ENCODE peak calls at places on chromosomes 3 and 15, in four cellular contexts. K is neuronal stem cell, F is fibroblast of lung, U is left ventricle myocardium inferior. E is an unnamed sample.

GRCh38 chr15:98755138-98755537 is 106.8 kb downstream of the IGF1R start:
- DNase-seq in K (no peak), F (peak), U (no peak), E (no peak)

GRCh38 chr3:151835751-151836550 is 22.0 kb downstream of the AADAC start:
- DNase-seq in F (peak), U (no peak), K (no peak), E (peak)

GRCh38 chr3:61631108-61631769 is 69.9 kb downstream of the PTPRG start:
- DNase-seq in F (no peak), K (no peak), U (no peak), E (no peak)

GRCh38 chr15:72078887-72079286 is 39.1 kb downstream of the MYO9A start:
- DNase-seq in F (no peak), U (no peak), K (no peak), E (no peak)

GRCh38 chr3:155070932-155071387 is 9.2 kb upstream of the MME start:
- DNase-seq in U (no peak), K (no peak), F (peak), E (peak)

GRCh38 chr3:39255503-39256325 is 24.1 kb downstream of the CX3CR1 start:
- DNase-seq in F (no peak), K (no peak), U (no peak), E (no peak)

GRCh38 chr15:55696221-55696620 is 46.7 kb downstream of the PRTG start:
- DNase-seq in U (no peak), K (no peak), F (peak), E (peak)

GRCh38 chr15:96053039-96054021 is 277.2 kb upstream of the NR2F2 start:
- DNase-seq in F (peak), U (peak), K (peak), E (no peak)

GRCh38 chr3:143119974-143120715 is 574 bp downstream of the CHST2 start:
- DNase-seq in F (peak), K (peak), U (peak), E (peak)

GRCh38 chr3:124700880-124701684 is 29.2 kb upstream of the UMPS start:
- DNase-seq in F (peak), K (no peak), U (no peak), E (peak)

GRCh38 chr3:192904632-192905289 is 12.9 kb downstream of the MB21D2 start:
- DNase-seq in K (no peak), U (no peak), F (peak), E (no peak)

GRCh38 chr3:129486057-129487035 is 42.1 kb upstream of the RHO start:
- DNase-seq in U (no peak), F (peak), K (peak), E (peak)

GRCh38 chr3:11717301-11717700 is 73.6 kb upstream of the VGLL4 start:
- DNase-seq in K (no peak), U (no peak), F (peak), E (peak)

GRCh38 chr15:56320316-56320715 is 44.9 kb upstream of the TEX9 start:
- DNase-seq in U (no peak), F (no peak), K (no peak), E (no peak)

GRCh38 chr3:107361633-107362032 is 15.6 kb upstream of the CCDC54 start:
- DNase-seq in K (no peak), U (no peak), F (no peak), E (no peak)

GRCh38 chr15:90818251-90819210 is 49.9 kb upstream of the FURIN start:
- DNase-seq in F (no peak), K (no peak), U (peak), E (no peak)

GRCh38 chr15:70795311-70795665 is 31.9 kb upstream of the UACA start:
- DNase-seq in K (no peak), U (no peak), F (peak), E (peak)

GRCh38 chr3:60967141-60967540 is 284.1 kb downstream of the FHIT start:
- DNase-seq in K (no peak), F (no peak), U (no peak), E (no peak)

GRCh38 chr3:58495101-58495500 is 3.2 kb downstream of the KCTD6 start:
- DNase-seq in U (no peak), K (no peak), F (peak), E (no peak)

GRCh38 chr3:169458323-169458722 is 205.2 kb downstream of the MECOM start:
- DNase-seq in F (no peak), U (peak), K (no peak), E (no peak)

GRCh38 chr15:52234596-52235541 is 43.7 kb upstream of the GNB5 start:
- DNase-seq in U (no peak), F (no peak), K (no peak), E (no peak)

GRCh38 chr3:87811953-87812352 is 246.9 kb downstream of the CGGBP1 start:
- DNase-seq in U (no peak), F (no peak), K (no peak), E (no peak)

GRCh38 chr3:134799393-134799792 is 4.3 kb downstream of the EPHB1 start:
- DNase-seq in K (no peak), F (peak), U (no peak), E (no peak)

GRCh38 chr3:48528754-48529153 is 24.8 kb upstream of the SHISA5 start:
- DNase-seq in K (no peak), U (no peak), F (no peak), E (no peak)

GRCh38 chr3:31105438-31106077 is 211.1 kb upstream of the GADL1 start:
- DNase-seq in U (no peak), K (no peak), F (peak), E (peak)

GRCh38 chr15:92637621-92638020 is 18.0 kb downstream of the FAM174B start:
- DNase-seq in F (no peak), K (no peak), U (no peak), E (no peak)

GRCh38 chr3:10848261-10848660 is 32.2 kb downstream of the SLC6A11 start:
- DNase-seq in K (no peak), U (no peak), F (no peak), E (no peak)

GRCh38 chr15:74845208-74845568 is 2.2 kb upstream of the ULK3 start:
- DNase-seq in F (no peak), K (no peak), U (no peak), E (no peak)

GRCh38 chr15:22780267-22780666 is 6.2 kb upstream of the NIPA1 start:
- DNase-seq in U (no peak), K (no peak), F (no peak), E (no peak)

GRCh38 chr15:100807028-100807427 is 72.6 kb upstream of the ALDH1A3 start:
- DNase-seq in K (no peak), U (no peak), F (no peak), E (no peak)

GRCh38 chr3:59412506-59412905 is 362.7 kb upstream of the CFAP20DC start:
- DNase-seq in F (peak), U (no peak), K (no peak), E (no peak)

GRCh38 chr3:142597898-142598297 is 1.7 kb downstream of the PLS1 start:
- DNase-seq in U (no peak), K (no peak), F (no peak), E (no peak)

DNA sequence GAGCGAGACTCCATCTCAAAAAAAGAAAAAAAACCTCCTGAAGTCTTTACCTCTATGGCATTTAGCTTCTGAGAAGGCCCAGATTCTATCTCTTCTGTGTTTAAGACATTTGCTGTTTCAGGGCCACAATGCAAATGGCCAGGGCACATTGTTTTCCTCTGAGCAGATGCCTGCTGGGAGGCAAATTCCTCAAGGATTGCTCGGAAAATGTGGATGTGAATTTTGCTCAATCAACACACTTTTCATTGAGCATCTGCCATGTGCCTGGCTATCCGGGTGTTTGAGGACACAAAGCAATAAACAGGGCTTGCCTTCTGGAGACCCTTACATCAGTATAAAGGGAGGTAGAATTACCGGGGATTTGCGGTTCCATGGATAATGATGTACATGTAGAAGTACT is 20.0 kb downstream of the TRIM71 start:
- DNase-seq in U (no peak), K (no peak), F (no peak), E (no peak)
- H3K27ac ChIP-seq in U (no peak), K (peak), F (no peak), E (no peak)

DNA sequence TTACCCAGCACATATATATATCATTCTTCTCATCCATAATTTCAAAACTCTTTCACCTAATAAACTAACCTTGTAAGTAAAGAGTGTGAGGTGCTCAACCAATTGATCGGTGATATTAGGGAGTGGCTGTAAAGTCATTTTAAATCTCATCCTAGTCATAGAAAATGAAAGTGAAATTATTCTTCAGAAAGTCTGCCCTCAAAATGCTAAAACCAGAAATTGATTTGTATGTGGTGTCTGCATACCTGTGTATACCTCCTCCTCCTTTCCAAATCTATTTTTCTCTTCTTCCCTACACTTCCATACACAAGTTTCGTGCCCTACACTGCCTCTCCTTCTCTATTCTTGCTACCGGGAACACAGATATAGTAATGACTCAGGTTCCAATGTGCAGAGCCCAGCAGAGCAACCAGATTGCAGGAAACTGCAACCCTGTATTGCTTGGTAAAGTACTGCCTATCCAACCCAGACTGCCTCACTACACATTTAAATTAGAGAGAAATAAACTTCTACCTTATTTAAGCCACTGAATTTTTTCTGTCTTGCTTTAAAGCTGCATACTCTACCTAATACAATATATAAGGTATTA is 7.4 kb upstream of the TBC1D5 start:
- DNase-seq in F (no peak), K (no peak), U (no peak), E (no peak)
- H3K27ac ChIP-seq in F (no peak), K (no peak), U (no peak), E (no peak)

DNA sequence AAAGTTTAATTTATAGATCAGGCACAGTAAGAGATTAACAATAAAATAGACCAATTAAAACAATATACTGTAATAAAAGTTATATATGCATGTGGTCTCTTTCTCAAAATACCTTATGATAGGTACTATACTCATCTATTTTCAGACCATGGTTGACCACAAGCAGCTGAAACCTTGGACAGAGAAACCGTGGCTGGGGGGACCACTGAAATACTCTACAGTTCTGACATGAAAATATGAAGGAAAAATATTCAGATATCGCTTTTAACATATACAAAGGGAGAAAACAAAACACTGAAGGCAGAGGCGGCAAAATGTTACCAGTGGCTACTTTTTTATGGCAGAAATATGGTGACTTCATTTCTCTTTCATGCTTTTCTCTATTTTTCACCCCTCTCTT is 114.0 kb downstream of the PDZRN3 start:
- DNase-seq in K (no peak), F (no peak), U (no peak), E (no peak)
- H3K27ac ChIP-seq in K (no peak), F (no peak), U (peak), E (no peak)

GRCh38 chr3:113273604-113274003 is 62.2 kb downstream of the BOC start:
- DNase-seq in K (no peak), U (no peak), F (no peak), E (no peak)
- H3K27ac ChIP-seq in K (no peak), U (no peak), F (no peak), E (no peak)

DNA sequence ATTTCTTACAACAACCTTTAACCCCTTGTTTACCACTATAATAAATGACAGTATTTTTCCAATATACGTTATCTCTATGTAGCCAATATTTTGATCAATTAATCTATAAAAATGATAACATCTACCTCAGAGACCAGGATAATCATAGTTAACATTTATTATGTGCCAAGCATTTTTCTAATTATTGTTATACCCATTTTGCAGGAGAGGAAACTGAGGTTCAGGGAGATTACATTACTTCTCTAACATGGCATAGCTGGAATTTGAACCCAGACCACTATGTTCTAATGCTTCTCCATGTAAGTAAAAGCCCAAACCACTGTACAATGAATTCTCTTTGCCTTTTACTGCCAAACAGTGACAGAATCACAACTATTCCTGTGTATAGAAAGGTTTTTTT is 113.4 kb upstream of the PFN2 start:
- DNase-seq in U (no peak), F (no peak), K (no peak), E (no peak)
- H3K27ac ChIP-seq in U (no peak), F (no peak), K (no peak), E (no peak)

DNA sequence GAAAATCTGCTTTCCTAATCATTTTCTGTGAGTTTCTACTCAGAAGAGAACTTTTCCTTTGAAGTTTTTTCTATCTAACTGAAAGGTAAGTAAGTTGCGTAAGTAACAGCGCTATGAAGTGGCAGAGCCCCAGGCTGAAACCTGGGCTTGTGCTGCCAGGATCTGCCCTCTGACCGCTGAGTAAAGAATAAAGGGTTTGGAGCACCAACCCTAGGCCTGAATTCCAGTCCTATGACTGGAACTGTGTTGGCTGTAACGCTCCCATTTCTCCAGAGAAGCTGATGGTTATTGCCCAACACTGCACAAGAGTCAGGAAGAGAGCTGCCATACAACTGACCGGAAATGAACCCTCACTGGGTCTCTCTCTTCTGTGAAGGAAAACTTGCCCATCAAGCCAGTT is 87.0 kb downstream of the FOXB1 start:
- DNase-seq in F (peak), U (no peak), K (no peak), E (peak)
- H3K27ac ChIP-seq in F (no peak), U (no peak), K (no peak), E (peak)

GRCh38 chr3:185316740-185317407 is 46.1 kb upstream of the MAP3K13 start:
- DNase-seq in U (no peak), F (peak), K (no peak), E (peak)

GRCh38 chr3:185320949-185321348 is 42.0 kb upstream of the MAP3K13 start:
- DNase-seq in K (no peak), U (no peak), F (no peak), E (no peak)

GRCh38 chr3:185319801-185320200 is 43.1 kb upstream of the MAP3K13 start:
- DNase-seq in F (no peak), K (no peak), U (no peak), E (no peak)

GRCh38 chr3:185318136-185318535 is 44.8 kb upstream of the MAP3K13 start:
- DNase-seq in K (no peak), F (peak), U (no peak), E (peak)

GRCh38 chr3:185317674-185318073 is 45.3 kb upstream of the MAP3K13 start:
- DNase-seq in F (peak), U (no peak), K (no peak), E (no peak)
- H3K27ac ChIP-seq in F (no peak), U (peak), K (no peak), E (peak)

GRCh38 chr15:66387176-66388056 is 704 bp downstream of the MAP2K1 start:
- DNase-seq in U (peak), K (peak), F (peak), E (peak)

GRCh38 chr15:66389098-66389858 is 2.6 kb downstream of the MAP2K1 start:
- DNase-seq in F (no peak), K (no peak), U (no peak), E (no peak)

GRCh38 chr15:66388576-66388975 is 1.9 kb downstream of the MAP2K1 start:
- DNase-seq in U (no peak), K (no peak), F (no peak), E (no peak)

GRCh38 chr15:66386204-66387123 is at the start of gene MAP2K1:
- DNase-seq in K (peak), F (peak), U (peak), E (peak)

GRCh38 chr15:66388057-66388363 is 1.3 kb downstream of the MAP2K1 start:
- DNase-seq in U (no peak), F (no peak), K (no peak), E (no peak)
- H3K27ac ChIP-seq in U (peak), F (no peak), K (no peak), E (peak)